ENCODE peak calls at places on chromosome 15, in nine cellular contexts. R, Y, F, W, T, N, S, I and O are unnamed samples.
A peak's percentile ranks its signal among the peaks of the same experiment; 100 is the strongest.

GRCh38 chr15:34725565-34725964 is 29.2 kb downstream of the GJD2 start:
- DNase-seq in F (no peak), W (no peak), I (no peak), R (no peak), S (no peak), N (no peak), Y (peak; percentile 23), T (no peak), O (no peak)

GRCh38 chr15:61746589-61746988 is 313.7 kb downstream of the VPS13C start:
- DNase-seq in N (no peak), T (no peak), S (no peak), F (no peak), W (no peak), I (no peak), R (no peak), Y (no peak), O (no peak)

GRCh38 chr15:50190166-50190570 is 8.2 kb downstream of the SLC27A2 start:
- DNase-seq in S (no peak), W (no peak), N (no peak), Y (no peak), I (no peak), T (no peak), R (no peak), F (no peak), O (no peak)

GRCh38 chr15:43912991-43913927 is 86.5 kb downstream of the WDR76 start:
- DNase-seq in N (no peak), R (no peak), T (peak; percentile 92), S (no peak), W (no peak), I (no peak), F (no peak), Y (peak; percentile 99), O (peak; percentile 21)

GRCh38 chr15:29685156-29686078 is 136.9 kb downstream of the TJP1 start:
- DNase-seq in T (no peak), R (no peak), I (no peak), Y (peak; percentile 79), W (no peak), S (no peak), F (no peak), N (no peak), O (no peak)

GRCh38 chr15:96578393-96578792 is 247.9 kb downstream of the NR2F2 start:
- DNase-seq in N (no peak), Y (no peak), T (no peak), R (no peak), F (no peak), I (no peak), S (no peak), W (no peak), O (no peak)

GRCh38 chr15:78979456-78980320 is 34.8 kb upstream of the CTSH start:
- DNase-seq in R (peak; percentile 84), S (no peak), F (peak; percentile 67), T (peak; percentile 81), I (peak; percentile 69), Y (peak; percentile 81), N (no peak), W (peak; percentile 75), O (peak; percentile 75)

GRCh38 chr15:67512140-67512539 is 8.8 kb upstream of the C15orf61 start:
- DNase-seq in I (no peak), Y (no peak), R (no peak), T (no peak), N (no peak), F (no peak), W (no peak), S (no peak), O (no peak)

GRCh38 chr15:55627730-55628368 is 39.7 kb upstream of the PYGO1 start:
- DNase-seq in R (peak; percentile 7), I (peak; percentile 58), Y (peak; percentile 95), S (no peak), N (no peak), F (no peak), T (peak; percentile 92), W (no peak), O (no peak)

GRCh38 chr15:75867428-75867827 is 24.2 kb downstream of the UBE2Q2 start:
- DNase-seq in F (no peak), T (no peak), N (no peak), Y (no peak), W (no peak), R (no peak), I (no peak), S (no peak), O (no peak)

GRCh38 chr15:74269362-74270035 is 33.4 kb downstream of the CCDC33 start:
- DNase-seq in Y (no peak), W (no peak), T (no peak), I (no peak), S (no peak), F (peak; percentile 12), N (no peak), R (no peak), O (no peak)
- TF ChIP-seq POLR2A in Y (no peak), W (no peak), T (no peak), I (no peak), S (no peak), F (no peak), N (no peak), R (no peak), O (no peak)

GRCh38 chr15:101067660-101068522 is 148.7 kb downstream of the LRRK1 start:
- DNase-seq in N (peak; percentile 70), S (no peak), Y (peak; percentile 7), I (no peak), W (no peak), F (no peak), T (no peak), R (no peak), O (no peak)

GRCh38 chr15:101070024-101070423 is 150.9 kb downstream of the LRRK1 start:
- DNase-seq in I (no peak), F (no peak), W (no peak), T (no peak), N (peak; percentile 34), S (no peak), R (no peak), Y (no peak), O (no peak)

GRCh38 chr15:101070502-101071273 is 151.5 kb downstream of the LRRK1 start:
- DNase-seq in W (no peak), S (no peak), F (no peak), Y (peak; percentile 89), T (no peak), I (peak; percentile 80), R (no peak), N (peak; percentile 41), O (peak; percentile 17)

GRCh38 chr15:101068523-101068960 is 149.4 kb downstream of the LRRK1 start:
- DNase-seq in T (no peak), I (no peak), W (no peak), Y (peak; percentile 27), S (no peak), F (no peak), R (no peak), N (peak; percentile 69), O (no peak)

DNA sequence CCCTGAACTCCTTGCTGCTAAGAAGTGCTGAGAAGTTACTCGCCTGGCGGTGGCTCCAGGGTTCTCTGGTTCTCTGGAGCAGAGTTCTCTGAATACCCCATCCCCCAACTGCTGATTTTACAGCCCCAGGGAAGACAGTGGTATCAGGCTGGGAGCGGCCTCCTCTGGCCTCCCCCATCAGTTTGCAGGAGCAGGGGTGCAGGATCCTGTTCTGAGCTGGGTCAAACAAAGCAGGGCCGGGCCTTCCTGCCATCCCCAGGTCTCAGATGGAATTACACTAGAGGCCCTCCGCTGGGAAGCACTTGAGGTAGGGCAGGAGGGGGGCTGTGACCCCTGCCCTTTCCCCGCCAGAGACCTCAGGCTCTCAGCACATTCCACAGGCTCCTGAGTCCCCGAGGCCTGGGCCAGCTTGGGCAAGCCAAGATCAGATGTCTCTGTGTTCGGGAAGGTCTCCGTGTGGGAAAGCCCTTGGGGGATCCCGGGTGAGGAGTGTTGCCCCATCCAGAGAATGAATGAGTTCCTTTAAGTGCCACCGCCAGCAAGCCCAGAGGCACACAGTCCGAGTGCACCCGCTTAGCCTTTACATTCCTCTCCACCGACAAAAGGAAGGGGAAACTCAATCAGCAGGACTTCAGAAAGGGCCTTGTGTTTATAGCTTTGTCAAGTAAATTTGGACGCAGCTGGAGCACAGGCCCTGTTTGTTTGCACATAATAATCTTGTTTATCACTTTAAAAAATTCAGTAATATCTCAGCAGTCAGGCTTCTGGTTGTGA is 150.0 kb downstream of the LRRK1 start:
- DNase-seq in I (no peak), S (no peak), Y (peak; percentile 61), W (no peak), N (peak; percentile 51), F (no peak), T (no peak), R (no peak), O (no peak)
- TF ChIP-seq CTCF in I (no peak), S (peak; percentile 13), Y (peak; percentile 19), W (no peak), N (no peak), F (no peak), T (no peak), R (no peak), O (no peak)

GRCh38 chr15:38477637-38478036 is 23.7 kb downstream of the FAM98B start:
- DNase-seq in Y (peak; percentile 21), S (no peak), T (no peak), F (no peak), I (no peak), R (no peak), N (no peak), W (no peak), O (no peak)
- TF ChIP-seq POLR2A in Y (no peak), S (no peak), T (no peak), F (no peak), I (no peak), R (no peak), N (no peak), W (no peak), O (no peak)

GRCh38 chr15:84819291-84819768 is 2.2 kb downstream of the ALPK3 start:
- DNase-seq in N (peak; percentile 61), I (peak; percentile 23), F (no peak), Y (no peak), R (no peak), W (no peak), T (no peak), S (no peak), O (no peak)

GRCh38 chr15:84818221-84819131 is 1.3 kb downstream of the ALPK3 start:
- DNase-seq in I (no peak), Y (peak; percentile 14), T (no peak), N (peak; percentile 36), R (peak; percentile 83), S (no peak), F (no peak), W (no peak), O (no peak)

GRCh38 chr15:84819791-84820190 is 2.6 kb downstream of the ALPK3 start:
- DNase-seq in N (no peak), S (no peak), Y (no peak), I (no peak), W (no peak), F (no peak), R (no peak), T (no peak), O (no peak)

GRCh38 chr15:84816694-84817460 is at the start of gene ALPK3:
- DNase-seq in W (no peak), S (no peak), R (peak; percentile 70), Y (no peak), T (no peak), I (no peak), N (no peak), F (peak; percentile 33), O (no peak)

DNA sequence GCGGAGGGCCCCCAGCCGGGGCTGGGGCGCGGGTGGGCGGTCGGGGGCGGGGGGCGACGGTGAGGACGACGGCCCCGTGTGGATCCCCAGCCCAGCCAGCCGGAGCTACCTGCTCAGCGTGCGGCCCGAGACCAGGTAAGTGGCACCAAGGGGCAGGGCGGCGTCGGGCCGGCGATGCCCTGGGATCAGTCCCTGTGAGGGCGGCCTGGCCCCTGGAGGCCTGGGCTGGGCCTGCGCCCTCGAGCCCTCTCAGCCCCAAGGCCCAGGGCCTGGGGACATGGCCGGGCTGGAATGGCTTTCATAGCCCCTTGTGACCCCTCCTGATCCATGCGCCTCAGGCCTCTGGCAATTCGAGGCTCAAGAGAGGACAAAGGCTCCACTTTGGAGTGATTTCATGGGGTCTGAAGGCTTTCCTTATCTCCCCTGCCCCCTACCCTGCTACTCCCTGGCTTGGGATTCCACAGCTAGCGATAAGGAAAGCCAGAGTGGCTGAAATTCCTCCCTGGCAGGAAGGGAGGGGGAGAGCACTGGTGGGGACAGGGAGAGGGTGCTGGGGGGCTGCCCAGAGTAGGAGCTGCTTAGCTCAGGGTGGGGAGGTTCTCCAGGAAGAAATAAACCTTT is 415 bp downstream of the ALPK3 start:
- DNase-seq in I (no peak), W (no peak), T (no peak), R (no peak), S (no peak), F (no peak), N (peak; percentile 73), Y (no peak), O (no peak)
- TF ChIP-seq CTCF in I (no peak), W (no peak), T (no peak), R (no peak), S (no peak), F (no peak), N (no peak), Y (no peak), O (no peak)